ENCODE peak calls at places on chromosomes 12 and 14, in ten cellular contexts. One of them, this sample, is unnamed.

GRCh38 chr12:45200497-45201043 is 15.3 kb upstream of the ANO6 start:
- DNase-seq in colonic mucosa: no peak
- DNase-seq in neuronal stem cell: no peak
- DNase-seq in IMR-90: peak; percentile 36
- DNase-seq in astrocyte: no peak
- DNase-seq in MM.1S: no peak
- DNase-seq in neural progenitor cell: no peak
- DNase-seq in K562: no peak
- DNase-seq in mesendoderm: no peak
- DNase-seq in HCT116: no peak
- DNase-seq in this sample: no peak

GRCh38 chr14:76267322-76268012 is 108.5 kb upstream of the ESRRB start:
- DNase-seq in colonic mucosa: peak; percentile 60
- DNase-seq in neuronal stem cell: no peak
- DNase-seq in IMR-90: peak; percentile 21
- DNase-seq in astrocyte: peak; percentile 8
- DNase-seq in MM.1S: no peak
- DNase-seq in neural progenitor cell: peak; percentile 42
- DNase-seq in K562: no peak
- DNase-seq in mesendoderm: peak; percentile 66
- DNase-seq in HCT116: no peak
- DNase-seq in this sample: peak; percentile 57

GRCh38 chr12:117042171-117042809 is 56.9 kb downstream of the TESC start:
- DNase-seq in colonic mucosa: no peak
- DNase-seq in neuronal stem cell: no peak
- DNase-seq in IMR-90: peak; percentile 8
- DNase-seq in astrocyte: no peak
- DNase-seq in MM.1S: no peak
- DNase-seq in neural progenitor cell: no peak
- DNase-seq in K562: peak; percentile 98
- DNase-seq in mesendoderm: peak; percentile 59
- DNase-seq in HCT116: no peak
- DNase-seq in this sample: peak; percentile 33

GRCh38 chr12:13727707-13728147 is 253.7 kb downstream of the GRIN2B start:
- DNase-seq in colonic mucosa: no peak
- DNase-seq in neuronal stem cell: no peak
- DNase-seq in IMR-90: no peak
- DNase-seq in astrocyte: peak; percentile 1
- DNase-seq in MM.1S: no peak
- DNase-seq in neural progenitor cell: no peak
- DNase-seq in K562: no peak
- DNase-seq in mesendoderm: peak; percentile 17
- DNase-seq in HCT116: no peak
- DNase-seq in this sample: no peak

GRCh38 chr14:37270629-37271028 is 72.9 kb downstream of the MIPOL1 start:
- DNase-seq in colonic mucosa: no peak
- DNase-seq in neuronal stem cell: no peak
- DNase-seq in IMR-90: no peak
- DNase-seq in astrocyte: no peak
- DNase-seq in MM.1S: no peak
- DNase-seq in neural progenitor cell: no peak
- DNase-seq in K562: no peak
- DNase-seq in mesendoderm: no peak
- DNase-seq in HCT116: no peak
- DNase-seq in this sample: no peak

GRCh38 chr12:131347345-131347714 is 363.6 kb upstream of the SFSWAP start:
- DNase-seq in colonic mucosa: no peak
- DNase-seq in neuronal stem cell: no peak
- DNase-seq in IMR-90: no peak
- DNase-seq in astrocyte: no peak
- DNase-seq in MM.1S: no peak
- DNase-seq in neural progenitor cell: no peak
- DNase-seq in K562: no peak
- DNase-seq in mesendoderm: no peak
- DNase-seq in HCT116: no peak
- DNase-seq in this sample: no peak

GRCh38 chr12:74665690-74666089 is 128.1 kb downstream of the ATXN7L3B start:
- DNase-seq in colonic mucosa: no peak
- DNase-seq in neuronal stem cell: no peak
- DNase-seq in IMR-90: no peak
- DNase-seq in astrocyte: no peak
- DNase-seq in MM.1S: peak; percentile 56
- DNase-seq in neural progenitor cell: no peak
- DNase-seq in K562: no peak
- DNase-seq in mesendoderm: no peak
- DNase-seq in HCT116: no peak
- DNase-seq in this sample: no peak

GRCh38 chr12:122523280-122523679 is 3.5 kb downstream of the RSRC2 start:
- DNase-seq in colonic mucosa: no peak
- DNase-seq in neuronal stem cell: no peak
- DNase-seq in IMR-90: peak; percentile 76
- DNase-seq in astrocyte: peak; percentile 59
- DNase-seq in MM.1S: no peak
- DNase-seq in neural progenitor cell: no peak
- DNase-seq in K562: no peak
- DNase-seq in mesendoderm: peak; percentile 39
- DNase-seq in HCT116: no peak
- DNase-seq in this sample: peak; percentile 79

GRCh38 chr12:53065975-53066593 is 13.1 kb downstream of the SPRYD3 start:
- DNase-seq in colonic mucosa: peak; percentile 82
- DNase-seq in neuronal stem cell: peak; percentile 70
- DNase-seq in IMR-90: peak; percentile 81
- DNase-seq in astrocyte: peak; percentile 47
- DNase-seq in MM.1S: peak; percentile 42
- DNase-seq in neural progenitor cell: peak; percentile 88
- DNase-seq in K562: peak; percentile 80
- DNase-seq in mesendoderm: peak; percentile 74
- DNase-seq in HCT116: peak; percentile 60
- DNase-seq in this sample: peak; percentile 89

GRCh38 chr12:129753596-129753995 is 150.2 kb downstream of the TMEM132D start:
- DNase-seq in colonic mucosa: no peak
- DNase-seq in neuronal stem cell: no peak
- DNase-seq in IMR-90: no peak
- DNase-seq in astrocyte: peak; percentile 82
- DNase-seq in MM.1S: no peak
- DNase-seq in neural progenitor cell: no peak
- DNase-seq in K562: no peak
- DNase-seq in mesendoderm: peak; percentile 27
- DNase-seq in HCT116: no peak
- DNase-seq in this sample: no peak

GRCh38 chr12:117485984-117486839 is 124.8 kb upstream of the NOS1 start:
- DNase-seq in colonic mucosa: no peak
- DNase-seq in neuronal stem cell: no peak
- DNase-seq in IMR-90: no peak
- DNase-seq in astrocyte: peak; percentile 24
- DNase-seq in MM.1S: no peak
- DNase-seq in neural progenitor cell: no peak
- DNase-seq in K562: no peak
- DNase-seq in mesendoderm: no peak
- DNase-seq in HCT116: no peak
- DNase-seq in this sample: peak; percentile 19

GRCh38 chr14:85934886-85935254 is 404.9 kb downstream of the FLRT2 start:
- DNase-seq in colonic mucosa: no peak
- DNase-seq in neuronal stem cell: no peak
- DNase-seq in IMR-90: no peak
- DNase-seq in astrocyte: no peak
- DNase-seq in MM.1S: peak; percentile 7
- DNase-seq in neural progenitor cell: no peak
- DNase-seq in K562: no peak
- DNase-seq in mesendoderm: no peak
- DNase-seq in HCT116: no peak
- DNase-seq in this sample: no peak
- H3K9ac ChIP-seq in colonic mucosa: no peak overlapping the region
- H3K9ac ChIP-seq in neuronal stem cell: no peak overlapping the region
- H3K9ac ChIP-seq in IMR-90: no peak overlapping the region
- H3K9ac ChIP-seq in astrocyte: no peak overlapping the region
- H3K9ac ChIP-seq in MM.1S: peak overlapping the region; percentile 42
- H3K9ac ChIP-seq in neural progenitor cell: no peak overlapping the region
- H3K9ac ChIP-seq in K562: no peak overlapping the region
- H3K9ac ChIP-seq in mesendoderm: no peak overlapping the region
- H3K9ac ChIP-seq in HCT116: no peak overlapping the region
- H3K9ac ChIP-seq in this sample: peak overlapping the region; percentile 61

GRCh38 chr14:90760591-90761316 is 55.5 kb downstream of the TTC7B start:
- DNase-seq in colonic mucosa: no peak
- DNase-seq in neuronal stem cell: peak; percentile 26
- DNase-seq in IMR-90: peak; percentile 33
- DNase-seq in astrocyte: peak; percentile 10
- DNase-seq in MM.1S: no peak
- DNase-seq in neural progenitor cell: peak; percentile 62
- DNase-seq in K562: peak; percentile 17
- DNase-seq in mesendoderm: peak; percentile 82
- DNase-seq in HCT116: no peak
- DNase-seq in this sample: peak; percentile 40

GRCh38 chr14:90758959-90759358 is 57.3 kb downstream of the TTC7B start:
- DNase-seq in colonic mucosa: peak; percentile 37
- DNase-seq in neuronal stem cell: no peak
- DNase-seq in IMR-90: peak; percentile 4
- DNase-seq in astrocyte: no peak
- DNase-seq in MM.1S: no peak
- DNase-seq in neural progenitor cell: no peak
- DNase-seq in K562: no peak
- DNase-seq in mesendoderm: no peak
- DNase-seq in HCT116: no peak
- DNase-seq in this sample: peak; percentile 77

GRCh38 chr14:90760055-90760444 is 56.2 kb downstream of the TTC7B start:
- DNase-seq in colonic mucosa: no peak
- DNase-seq in neuronal stem cell: no peak
- DNase-seq in IMR-90: no peak
- DNase-seq in astrocyte: no peak
- DNase-seq in MM.1S: no peak
- DNase-seq in neural progenitor cell: no peak
- DNase-seq in K562: no peak
- DNase-seq in mesendoderm: no peak
- DNase-seq in HCT116: no peak
- DNase-seq in this sample: no peak

GRCh38 chr14:90758028-90758889 is 58.0 kb downstream of the TTC7B start:
- DNase-seq in colonic mucosa: peak; percentile 88
- DNase-seq in neuronal stem cell: peak; percentile 91
- DNase-seq in IMR-90: peak; percentile 85
- DNase-seq in astrocyte: peak; percentile 61
- DNase-seq in MM.1S: peak; percentile 85
- DNase-seq in neural progenitor cell: peak; percentile 98
- DNase-seq in K562: peak; percentile 98
- DNase-seq in mesendoderm: peak; percentile 93
- DNase-seq in HCT116: peak; percentile 79
- DNase-seq in this sample: peak; percentile 96

GRCh38 chr14:90759370-90760054 is 56.7 kb downstream of the TTC7B start:
- DNase-seq in colonic mucosa: no peak
- DNase-seq in neuronal stem cell: no peak
- DNase-seq in IMR-90: no peak
- DNase-seq in astrocyte: no peak
- DNase-seq in MM.1S: no peak
- DNase-seq in neural progenitor cell: no peak
- DNase-seq in K562: no peak
- DNase-seq in mesendoderm: no peak
- DNase-seq in HCT116: no peak
- DNase-seq in this sample: no peak
- H3K9ac ChIP-seq in colonic mucosa: no peak overlapping the region
- H3K9ac ChIP-seq in neuronal stem cell: no peak overlapping the region
- H3K9ac ChIP-seq in IMR-90: no peak overlapping the region
- H3K9ac ChIP-seq in astrocyte: peak overlapping the region; percentile 85
- H3K9ac ChIP-seq in MM.1S: no peak overlapping the region
- H3K9ac ChIP-seq in neural progenitor cell: no peak overlapping the region
- H3K9ac ChIP-seq in K562: no peak overlapping the region
- H3K9ac ChIP-seq in mesendoderm: no peak overlapping the region
- H3K9ac ChIP-seq in HCT116: no peak overlapping the region
- H3K9ac ChIP-seq in this sample: peak overlapping the region; percentile 95

GRCh38 chr12:78192979-78193378 is 362.3 kb downstream of the NAV3 start:
- DNase-seq in colonic mucosa: no peak
- DNase-seq in neuronal stem cell: no peak
- DNase-seq in IMR-90: peak; percentile 28
- DNase-seq in astrocyte: peak; percentile 74
- DNase-seq in MM.1S: no peak
- DNase-seq in neural progenitor cell: no peak
- DNase-seq in K562: no peak
- DNase-seq in mesendoderm: no peak
- DNase-seq in HCT116: no peak
- DNase-seq in this sample: peak; percentile 37
- H3K9ac ChIP-seq in colonic mucosa: no peak overlapping the region
- H3K9ac ChIP-seq in neuronal stem cell: no peak overlapping the region
- H3K9ac ChIP-seq in IMR-90: no peak overlapping the region
- H3K9ac ChIP-seq in astrocyte: no peak overlapping the region
- H3K9ac ChIP-seq in MM.1S: no peak overlapping the region
- H3K9ac ChIP-seq in neural progenitor cell: no peak overlapping the region
- H3K9ac ChIP-seq in K562: no peak overlapping the region
- H3K9ac ChIP-seq in mesendoderm: no peak overlapping the region
- H3K9ac ChIP-seq in HCT116: no peak overlapping the region
- H3K9ac ChIP-seq in this sample: no peak overlapping the region

GRCh38 chr14:103207038-103207403 is 83.8 kb downstream of the TNFAIP2 start:
- DNase-seq in colonic mucosa: peak; percentile 71
- DNase-seq in neuronal stem cell: no peak
- DNase-seq in IMR-90: no peak
- DNase-seq in astrocyte: peak; percentile 12
- DNase-seq in MM.1S: no peak
- DNase-seq in neural progenitor cell: peak; percentile 66
- DNase-seq in K562: peak; percentile 67
- DNase-seq in mesendoderm: peak; percentile 71
- DNase-seq in HCT116: no peak
- DNase-seq in this sample: peak; percentile 97
- H3K9ac ChIP-seq in colonic mucosa: peak overlapping the region; percentile 56
- H3K9ac ChIP-seq in neuronal stem cell: peak overlapping the region; percentile 88
- H3K9ac ChIP-seq in IMR-90: peak overlapping the region; percentile 6
- H3K9ac ChIP-seq in astrocyte: peak overlapping the region; percentile 70
- H3K9ac ChIP-seq in MM.1S: no peak overlapping the region
- H3K9ac ChIP-seq in neural progenitor cell: no peak overlapping the region
- H3K9ac ChIP-seq in K562: peak overlapping the region; percentile 84
- H3K9ac ChIP-seq in mesendoderm: peak overlapping the region; percentile 74
- H3K9ac ChIP-seq in HCT116: no peak overlapping the region
- H3K9ac ChIP-seq in this sample: peak overlapping the region; percentile 98

GRCh38 chr12:62914443-62914909 is 20.5 kb downstream of the PPM1H start:
- DNase-seq in colonic mucosa: no peak
- DNase-seq in neuronal stem cell: no peak
- DNase-seq in IMR-90: no peak
- DNase-seq in astrocyte: no peak
- DNase-seq in MM.1S: no peak
- DNase-seq in neural progenitor cell: no peak
- DNase-seq in K562: peak; percentile 16
- DNase-seq in mesendoderm: no peak
- DNase-seq in HCT116: no peak
- DNase-seq in this sample: no peak
- H3K9ac ChIP-seq in colonic mucosa: no peak overlapping the region
- H3K9ac ChIP-seq in neuronal stem cell: no peak overlapping the region
- H3K9ac ChIP-seq in IMR-90: no peak overlapping the region
- H3K9ac ChIP-seq in astrocyte: no peak overlapping the region
- H3K9ac ChIP-seq in MM.1S: no peak overlapping the region
- H3K9ac ChIP-seq in neural progenitor cell: no peak overlapping the region
- H3K9ac ChIP-seq in K562: no peak overlapping the region
- H3K9ac ChIP-seq in mesendoderm: no peak overlapping the region
- H3K9ac ChIP-seq in HCT116: no peak overlapping the region
- H3K9ac ChIP-seq in this sample: no peak overlapping the region

GRCh38 chr14:71135496-71135895 is 228.2 kb downstream of the PCNX1 start:
- DNase-seq in colonic mucosa: no peak
- DNase-seq in neuronal stem cell: no peak
- DNase-seq in IMR-90: no peak
- DNase-seq in astrocyte: no peak
- DNase-seq in MM.1S: no peak
- DNase-seq in neural progenitor cell: no peak
- DNase-seq in K562: no peak
- DNase-seq in mesendoderm: no peak
- DNase-seq in HCT116: no peak
- DNase-seq in this sample: no peak
- H3K9ac ChIP-seq in colonic mucosa: no peak overlapping the region
- H3K9ac ChIP-seq in neuronal stem cell: no peak overlapping the region
- H3K9ac ChIP-seq in IMR-90: no peak overlapping the region
- H3K9ac ChIP-seq in astrocyte: no peak overlapping the region
- H3K9ac ChIP-seq in MM.1S: no peak overlapping the region
- H3K9ac ChIP-seq in neural progenitor cell: no peak overlapping the region
- H3K9ac ChIP-seq in K562: no peak overlapping the region
- H3K9ac ChIP-seq in mesendoderm: no peak overlapping the region
- H3K9ac ChIP-seq in HCT116: no peak overlapping the region
- H3K9ac ChIP-seq in this sample: no peak overlapping the region